ENCODE peak calls at places on chromosome 4, in seven cellular contexts. One of them, this sample, is unnamed. For H3K36me3, H3K4me1 and H3K27me3, the result is how much of the 10 kb centered on the place peaks cover.

GRCh38 chr4:26206339-26206738 is 114.5 kb upstream of the RBPJ start:
- DNase-seq in fibroblast of lung: peak
- DNase-seq in RWPE2: no peak
- DNase-seq in naive thymus-derived CD4-positive, alpha-beta T cell: no peak
- DNase-seq in PC-3: peak
- DNase-seq in sigmoid colon: peak
- DNase-seq in left ventricle myocardium inferior: no peak
- DNase-seq in this sample: no peak

GRCh38 chr4:165118256-165118909 is 5.7 kb upstream of the TMEM192 start:
- DNase-seq in left ventricle myocardium inferior: no peak
- DNase-seq in PC-3: no peak
- DNase-seq in sigmoid colon: no peak
- DNase-seq in fibroblast of lung: no peak
- DNase-seq in naive thymus-derived CD4-positive, alpha-beta T cell: no peak
- DNase-seq in RWPE2: no peak
- DNase-seq in this sample: no peak

GRCh38 chr4:22190855-22191254 is 242.3 kb upstream of the KCNIP4 start:
- DNase-seq in sigmoid colon: no peak
- DNase-seq in RWPE2: peak
- DNase-seq in fibroblast of lung: peak
- DNase-seq in PC-3: peak
- DNase-seq in naive thymus-derived CD4-positive, alpha-beta T cell: no peak
- DNase-seq in left ventricle myocardium inferior: no peak
- DNase-seq in this sample: no peak

GRCh38 chr4:153023692-153024394 is 87.7 kb downstream of the FHDC1 start:
- DNase-seq in RWPE2: no peak
- DNase-seq in left ventricle myocardium inferior: no peak
- DNase-seq in sigmoid colon: no peak
- DNase-seq in PC-3: no peak
- DNase-seq in fibroblast of lung: no peak
- DNase-seq in naive thymus-derived CD4-positive, alpha-beta T cell: no peak
- DNase-seq in this sample: no peak

GRCh38 chr4:113645771-113646455 is 115.6 kb downstream of the CAMK2D start:
- DNase-seq in fibroblast of lung: peak
- DNase-seq in PC-3: peak
- DNase-seq in RWPE2: peak
- DNase-seq in sigmoid colon: no peak
- DNase-seq in left ventricle myocardium inferior: no peak
- DNase-seq in naive thymus-derived CD4-positive, alpha-beta T cell: no peak
- DNase-seq in this sample: no peak

GRCh38 chr4:5863461-5864113 is 29.3 kb downstream of the CRMP1 start:
- DNase-seq in fibroblast of lung: peak
- DNase-seq in left ventricle myocardium inferior: no peak
- DNase-seq in sigmoid colon: no peak
- DNase-seq in naive thymus-derived CD4-positive, alpha-beta T cell: no peak
- DNase-seq in RWPE2: no peak
- DNase-seq in PC-3: peak
- DNase-seq in this sample: no peak

GRCh38 chr4:140212171-140212570 is 58.2 kb upstream of the MAML3 start:
- DNase-seq in naive thymus-derived CD4-positive, alpha-beta T cell: no peak
- DNase-seq in left ventricle myocardium inferior: no peak
- DNase-seq in fibroblast of lung: no peak
- DNase-seq in PC-3: no peak
- DNase-seq in sigmoid colon: no peak
- DNase-seq in RWPE2: no peak
- DNase-seq in this sample: no peak

GRCh38 chr4:145075742-145076472 is 22.1 kb downstream of the ANAPC10 start:
- DNase-seq in left ventricle myocardium inferior: no peak
- DNase-seq in fibroblast of lung: no peak
- DNase-seq in PC-3: no peak
- DNase-seq in RWPE2: no peak
- DNase-seq in sigmoid colon: no peak
- DNase-seq in naive thymus-derived CD4-positive, alpha-beta T cell: no peak
- DNase-seq in this sample: no peak

GRCh38 chr4:41644288-41644914 is 104.1 kb downstream of the PHOX2B start:
- DNase-seq in naive thymus-derived CD4-positive, alpha-beta T cell: no peak
- DNase-seq in left ventricle myocardium inferior: peak
- DNase-seq in PC-3: no peak
- DNase-seq in fibroblast of lung: peak
- DNase-seq in RWPE2: no peak
- DNase-seq in sigmoid colon: peak
- DNase-seq in this sample: no peak

GRCh38 chr4:41647368-41647767 is 101.2 kb downstream of the PHOX2B start:
- DNase-seq in sigmoid colon: no peak
- DNase-seq in fibroblast of lung: no peak
- DNase-seq in PC-3: no peak
- DNase-seq in left ventricle myocardium inferior: no peak
- DNase-seq in naive thymus-derived CD4-positive, alpha-beta T cell: no peak
- DNase-seq in RWPE2: no peak
- DNase-seq in this sample: no peak

GRCh38 chr4:41644915-41645295 is 103.6 kb downstream of the PHOX2B start:
- DNase-seq in left ventricle myocardium inferior: no peak
- DNase-seq in sigmoid colon: no peak
- DNase-seq in PC-3: no peak
- DNase-seq in RWPE2: no peak
- DNase-seq in naive thymus-derived CD4-positive, alpha-beta T cell: no peak
- DNase-seq in fibroblast of lung: no peak
- DNase-seq in this sample: no peak

GRCh38 chr4:41646862-41647261 is 101.7 kb downstream of the PHOX2B start:
- DNase-seq in left ventricle myocardium inferior: no peak
- DNase-seq in PC-3: no peak
- DNase-seq in sigmoid colon: no peak
- DNase-seq in fibroblast of lung: no peak
- DNase-seq in naive thymus-derived CD4-positive, alpha-beta T cell: no peak
- DNase-seq in RWPE2: no peak
- DNase-seq in this sample: no peak

GRCh38 chr4:41645716-41646115 is 102.8 kb downstream of the PHOX2B start:
- DNase-seq in sigmoid colon: no peak
- DNase-seq in fibroblast of lung: no peak
- DNase-seq in RWPE2: no peak
- DNase-seq in left ventricle myocardium inferior: no peak
- DNase-seq in PC-3: no peak
- DNase-seq in naive thymus-derived CD4-positive, alpha-beta T cell: no peak
- DNase-seq in this sample: no peak
- H3K36me3 ChIP-seq in sigmoid colon: under half
- H3K36me3 ChIP-seq in fibroblast of lung: under half
- H3K36me3 ChIP-seq in RWPE2: under half
- H3K36me3 ChIP-seq in left ventricle myocardium inferior: half or more
- H3K36me3 ChIP-seq in PC-3: under half
- H3K36me3 ChIP-seq in naive thymus-derived CD4-positive, alpha-beta T cell: under half
- H3K36me3 ChIP-seq in this sample: under half

DNA sequence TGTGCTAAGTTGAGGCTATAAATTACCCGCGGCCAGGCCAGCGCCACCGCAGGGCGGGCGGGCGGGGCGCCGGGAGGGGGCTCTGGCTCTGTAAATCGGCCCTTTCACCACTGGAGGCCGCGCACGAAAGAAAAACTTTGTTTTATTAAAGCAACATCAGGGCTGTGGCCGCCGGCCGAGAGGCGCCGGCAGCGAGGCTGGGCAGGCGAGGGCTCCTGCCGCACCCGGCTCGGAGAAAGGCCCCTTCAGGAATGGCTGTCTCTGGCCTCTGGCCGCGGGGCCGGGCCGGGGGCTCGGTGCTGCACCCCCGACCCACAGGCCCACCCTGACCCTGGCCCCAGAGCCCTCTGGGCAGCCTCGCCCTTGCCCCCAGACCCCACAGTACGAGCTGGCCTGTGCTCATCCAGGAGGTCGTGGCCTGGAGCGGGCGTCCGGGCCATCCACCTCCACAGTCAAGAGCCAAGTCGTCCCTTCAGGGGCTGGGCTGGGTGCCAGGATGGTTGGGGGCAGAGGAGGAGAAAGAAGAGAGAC is 29.5 kb upstream of the FGFR3 start:
- DNase-seq in RWPE2: no peak
- DNase-seq in PC-3: peak
- DNase-seq in naive thymus-derived CD4-positive, alpha-beta T cell: no peak
- DNase-seq in left ventricle myocardium inferior: no peak
- DNase-seq in sigmoid colon: no peak
- DNase-seq in fibroblast of lung: peak
- DNase-seq in this sample: no peak
- H3K4me1 ChIP-seq in RWPE2: under half
- H3K4me1 ChIP-seq in PC-3: under half
- H3K4me1 ChIP-seq in naive thymus-derived CD4-positive, alpha-beta T cell: under half
- H3K4me1 ChIP-seq in left ventricle myocardium inferior: under half
- H3K4me1 ChIP-seq in sigmoid colon: under half
- H3K4me1 ChIP-seq in fibroblast of lung: under half
- H3K4me1 ChIP-seq in this sample: under half

DNA sequence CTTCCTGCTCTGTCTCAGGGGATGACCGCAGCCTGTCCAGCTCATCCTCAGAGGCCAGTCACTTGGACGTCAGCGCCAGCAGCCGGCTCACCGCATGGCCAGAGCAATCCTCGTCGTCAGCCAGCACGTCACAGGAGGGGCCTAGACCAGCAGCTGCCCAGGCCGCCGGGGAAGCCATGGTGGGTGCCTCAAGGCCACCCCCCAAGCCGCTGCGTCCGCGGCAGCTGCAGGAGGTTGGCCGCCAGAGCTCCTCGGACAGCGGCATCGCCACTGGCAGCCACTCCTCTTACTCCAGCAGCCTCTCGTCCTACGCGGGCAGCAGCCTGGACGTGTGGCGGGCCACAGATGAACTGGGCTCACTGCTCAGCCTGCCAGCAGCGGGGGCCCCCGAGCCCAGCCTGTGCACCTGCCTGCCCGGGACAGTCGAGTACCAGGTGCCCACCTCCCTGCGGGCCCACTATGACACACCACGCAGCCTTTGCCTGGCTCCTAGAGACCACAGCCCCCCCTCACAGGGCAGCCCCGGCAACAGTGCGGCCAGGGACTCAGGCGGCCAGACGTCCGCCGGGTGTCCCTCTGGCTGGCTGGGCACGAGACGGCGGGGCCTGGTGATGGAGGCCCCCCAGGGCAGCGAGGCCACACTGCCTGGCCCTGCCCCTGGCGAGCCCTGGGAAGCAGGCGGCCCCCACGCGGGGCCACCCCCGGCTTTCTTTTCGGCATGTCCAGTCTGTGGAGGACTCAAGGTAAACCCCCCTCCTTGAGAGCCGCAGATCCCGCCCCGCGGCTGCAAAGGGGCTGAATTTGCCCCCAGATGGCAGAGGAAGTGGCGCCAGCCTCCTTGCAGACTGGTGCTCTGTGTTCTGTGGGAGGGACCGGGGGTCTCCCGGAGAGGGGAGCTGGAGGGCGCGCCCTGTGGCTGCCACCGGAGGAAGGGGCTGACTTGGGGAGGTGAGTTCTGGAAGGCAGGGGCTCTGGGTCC is 29.9 kb downstream of the DOK7 start:
- DNase-seq in left ventricle myocardium inferior: no peak
- DNase-seq in RWPE2: no peak
- DNase-seq in sigmoid colon: no peak
- DNase-seq in naive thymus-derived CD4-positive, alpha-beta T cell: no peak
- DNase-seq in PC-3: no peak
- DNase-seq in fibroblast of lung: peak
- DNase-seq in this sample: no peak
- H3K27me3 ChIP-seq in left ventricle myocardium inferior: under half
- H3K27me3 ChIP-seq in RWPE2: under half
- H3K27me3 ChIP-seq in sigmoid colon: half or more
- H3K27me3 ChIP-seq in naive thymus-derived CD4-positive, alpha-beta T cell: under half
- H3K27me3 ChIP-seq in PC-3: under half
- H3K27me3 ChIP-seq in fibroblast of lung: under half
- H3K27me3 ChIP-seq in this sample: under half

GRCh38 chr4:48509543-48509942 is 19.5 kb downstream of the ZAR1 start:
- DNase-seq in left ventricle myocardium inferior: no peak
- DNase-seq in RWPE2: no peak
- DNase-seq in fibroblast of lung: no peak
- DNase-seq in PC-3: no peak
- DNase-seq in naive thymus-derived CD4-positive, alpha-beta T cell: no peak
- DNase-seq in sigmoid colon: no peak
- DNase-seq in this sample: no peak

GRCh38 chr4:48504352-48504751 is 14.3 kb downstream of the ZAR1 start:
- DNase-seq in RWPE2: no peak
- DNase-seq in left ventricle myocardium inferior: no peak
- DNase-seq in sigmoid colon: no peak
- DNase-seq in naive thymus-derived CD4-positive, alpha-beta T cell: no peak
- DNase-seq in PC-3: no peak
- DNase-seq in fibroblast of lung: no peak
- DNase-seq in this sample: no peak

GRCh38 chr4:48506716-48507115 is 16.7 kb downstream of the ZAR1 start:
- DNase-seq in PC-3: no peak
- DNase-seq in sigmoid colon: no peak
- DNase-seq in RWPE2: no peak
- DNase-seq in left ventricle myocardium inferior: no peak
- DNase-seq in naive thymus-derived CD4-positive, alpha-beta T cell: no peak
- DNase-seq in fibroblast of lung: no peak
- DNase-seq in this sample: no peak
- H3K36me3 ChIP-seq in PC-3: under half
- H3K36me3 ChIP-seq in sigmoid colon: half or more
- H3K36me3 ChIP-seq in RWPE2: half or more
- H3K36me3 ChIP-seq in left ventricle myocardium inferior: half or more
- H3K36me3 ChIP-seq in naive thymus-derived CD4-positive, alpha-beta T cell: half or more
- H3K36me3 ChIP-seq in fibroblast of lung: under half
- H3K36me3 ChIP-seq in this sample: half or more

DNA sequence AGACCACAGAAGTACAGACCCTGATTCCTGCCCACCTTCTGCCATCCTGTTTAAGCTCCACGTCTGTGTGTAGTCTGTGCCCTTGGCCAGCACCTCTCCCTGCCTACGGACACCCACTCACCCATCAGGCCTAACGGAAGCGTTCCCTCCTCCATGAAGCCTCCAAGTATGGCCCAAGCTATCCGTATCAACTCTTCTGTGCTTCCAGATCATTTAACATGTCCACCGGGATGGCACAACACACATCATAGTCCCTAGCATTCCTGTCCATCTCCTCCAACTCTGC is 11.7 kb downstream of the WDR1 start:
- DNase-seq in naive thymus-derived CD4-positive, alpha-beta T cell: no peak
- DNase-seq in sigmoid colon: no peak
- DNase-seq in RWPE2: no peak
- DNase-seq in PC-3: no peak
- DNase-seq in fibroblast of lung: no peak
- DNase-seq in left ventricle myocardium inferior: no peak
- DNase-seq in this sample: no peak
- H3K4me1 ChIP-seq in naive thymus-derived CD4-positive, alpha-beta T cell: half or more
- H3K4me1 ChIP-seq in sigmoid colon: half or more
- H3K4me1 ChIP-seq in RWPE2: half or more
- H3K4me1 ChIP-seq in PC-3: under half
- H3K4me1 ChIP-seq in fibroblast of lung: half or more
- H3K4me1 ChIP-seq in left ventricle myocardium inferior: half or more
- H3K4me1 ChIP-seq in this sample: half or more

DNA sequence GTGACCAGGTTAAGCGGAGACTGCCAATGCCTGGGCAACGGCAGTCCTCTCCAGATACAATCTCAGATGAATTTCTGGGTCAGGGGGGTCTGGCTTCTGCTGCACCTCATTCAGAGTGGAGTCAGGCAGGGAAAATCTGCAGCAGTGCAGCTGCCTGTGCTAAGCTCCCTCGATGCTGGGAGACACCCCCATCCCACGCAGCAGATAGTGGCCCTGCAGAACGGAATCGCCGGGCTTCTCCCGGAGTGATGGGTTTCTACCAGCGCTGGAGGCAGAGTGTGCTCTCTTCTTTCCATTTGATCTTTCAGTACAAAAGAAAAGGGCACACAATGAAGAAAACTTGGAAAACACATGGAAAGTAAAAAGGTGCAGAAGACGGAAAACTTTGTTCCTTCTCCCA is 5.2 kb downstream of the ABLIM2 start:
- DNase-seq in fibroblast of lung: no peak
- DNase-seq in RWPE2: no peak
- DNase-seq in left ventricle myocardium inferior: no peak
- DNase-seq in PC-3: no peak
- DNase-seq in sigmoid colon: no peak
- DNase-seq in naive thymus-derived CD4-positive, alpha-beta T cell: no peak
- DNase-seq in this sample: no peak
- H3K27me3 ChIP-seq in fibroblast of lung: under half
- H3K27me3 ChIP-seq in RWPE2: under half
- H3K27me3 ChIP-seq in left ventricle myocardium inferior: under half
- H3K27me3 ChIP-seq in PC-3: under half
- H3K27me3 ChIP-seq in sigmoid colon: under half
- H3K27me3 ChIP-seq in naive thymus-derived CD4-positive, alpha-beta T cell: under half
- H3K27me3 ChIP-seq in this sample: under half